ENCODE peak calls at places on chromosome 6, in four cellular contexts. A is GM20000, U is endothelial cell, X is HCT116. J is an unnamed sample.

GRCh38 chr6:3458706-3459421 is 2.0 kb upstream of the SLC22A23 start:
- DNase-seq in A (no peak), U (no peak), X (no peak), J (no peak)

GRCh38 chr6:112223070-112223861 is 31.1 kb downstream of the LAMA4 start:
- DNase-seq in A (no peak), U (no peak), X (no peak), J (no peak)

GRCh38 chr6:160347259-160348208 is 644 bp upstream of the SLC22A3 start:
- DNase-seq in A (no peak), U (peak; percentile 9), X (no peak), J (peak; percentile 27)

GRCh38 chr6:85006362-85006761 is 242.0 kb upstream of the TBX18 start:
- DNase-seq in A (no peak), U (no peak), X (no peak), J (no peak)

GRCh38 chr6:144778773-144779531 is 493.8 kb downstream of the UTRN start:
- DNase-seq in A (peak; percentile 5), U (no peak), X (no peak), J (no peak)

GRCh38 chr6:93418448-93419303 is 683 bp downstream of the EPHA7 start:
- DNase-seq in A (peak; percentile 37), U (peak; percentile 67), X (no peak), J (peak; percentile 80)

GRCh38 chr6:141464490-141464889 is 668.2 kb upstream of the GJE1 start:
- DNase-seq in A (peak; percentile 30), U (no peak), X (no peak), J (no peak)

GRCh38 chr6:136235233-136235564 is 14.9 kb downstream of the MTFR2 start:
- DNase-seq in A (no peak), U (no peak), X (no peak), J (no peak)

GRCh38 chr6:63458480-63459115 is 113.7 kb upstream of the LOC128125822 start:
- DNase-seq in A (no peak), U (no peak), X (no peak), J (no peak)

GRCh38 chr6:28583463-28583862 is 57.8 kb downstream of the GPX5 start:
- DNase-seq in A (no peak), U (no peak), X (no peak), J (no peak)

GRCh38 chr6:47076422-47077344 is 34.6 kb upstream of the ADGRF1 start:
- DNase-seq in A (no peak), U (no peak), X (no peak), J (no peak)

GRCh38 chr6:153207041-153207440 is 76.0 kb upstream of the RGS17 start:
- DNase-seq in A (no peak), U (no peak), X (no peak), J (no peak)

GRCh38 chr6:169498887-169499513 is 202.8 kb downstream of the WDR27 start:
- DNase-seq in A (no peak), U (no peak), X (no peak), J (no peak)

GRCh38 chr6:75275067-75275466 is 9.5 kb downstream of the TMEM30A start:
- DNase-seq in A (no peak), U (no peak), X (no peak), J (no peak)

GRCh38 chr6:30981942-30982772 is 1.4 kb upstream of the MUC21 start:
- DNase-seq in A (no peak), U (peak; percentile 7), X (no peak), J (no peak)
- TF ChIP-seq CTCF in A (no peak), U (no peak), X (peak; percentile 37), J (peak; percentile 16)

GRCh38 chr6:143060354-143060805 is 309 bp upstream of the AIG1 start:
- DNase-seq in A (peak; percentile 88), U (peak; percentile 73), X (peak; percentile 90), J (peak; percentile 75)
- TF ChIP-seq CTCF in A (peak; percentile 1), U (no peak), X (no peak), J (no peak)

DNA sequence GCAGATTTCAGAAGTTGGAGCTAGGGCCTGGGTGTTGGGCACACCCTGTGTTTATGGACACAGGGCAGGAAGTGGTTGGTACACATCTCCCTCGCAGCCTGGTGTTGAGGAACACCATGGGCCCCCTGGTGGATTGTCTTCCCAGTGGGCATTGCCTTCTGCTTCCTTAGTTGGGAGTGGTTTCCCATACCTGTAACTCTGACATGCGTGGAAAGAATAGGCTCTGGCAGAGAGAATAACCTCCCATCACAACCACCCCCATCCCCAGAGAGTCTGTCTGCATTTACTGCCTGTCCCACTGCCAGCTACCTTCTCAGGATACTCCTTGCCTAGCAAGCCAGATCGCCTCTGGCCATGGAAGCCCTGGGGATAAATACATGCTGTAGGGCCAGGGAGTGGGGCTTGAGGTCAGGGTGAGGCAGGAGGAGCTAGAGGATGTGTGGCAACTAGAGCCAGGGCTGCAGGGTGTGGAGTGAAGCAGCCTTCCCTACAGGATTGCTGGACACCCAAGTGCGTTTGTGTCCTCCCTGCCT is 14.7 kb downstream of the LRRC73 start:
- DNase-seq in A (no peak), U (no peak), X (no peak), J (no peak)
- TF ChIP-seq CTCF in A (peak; percentile 10), U (peak; percentile 18), X (peak; percentile 30), J (no peak)

DNA sequence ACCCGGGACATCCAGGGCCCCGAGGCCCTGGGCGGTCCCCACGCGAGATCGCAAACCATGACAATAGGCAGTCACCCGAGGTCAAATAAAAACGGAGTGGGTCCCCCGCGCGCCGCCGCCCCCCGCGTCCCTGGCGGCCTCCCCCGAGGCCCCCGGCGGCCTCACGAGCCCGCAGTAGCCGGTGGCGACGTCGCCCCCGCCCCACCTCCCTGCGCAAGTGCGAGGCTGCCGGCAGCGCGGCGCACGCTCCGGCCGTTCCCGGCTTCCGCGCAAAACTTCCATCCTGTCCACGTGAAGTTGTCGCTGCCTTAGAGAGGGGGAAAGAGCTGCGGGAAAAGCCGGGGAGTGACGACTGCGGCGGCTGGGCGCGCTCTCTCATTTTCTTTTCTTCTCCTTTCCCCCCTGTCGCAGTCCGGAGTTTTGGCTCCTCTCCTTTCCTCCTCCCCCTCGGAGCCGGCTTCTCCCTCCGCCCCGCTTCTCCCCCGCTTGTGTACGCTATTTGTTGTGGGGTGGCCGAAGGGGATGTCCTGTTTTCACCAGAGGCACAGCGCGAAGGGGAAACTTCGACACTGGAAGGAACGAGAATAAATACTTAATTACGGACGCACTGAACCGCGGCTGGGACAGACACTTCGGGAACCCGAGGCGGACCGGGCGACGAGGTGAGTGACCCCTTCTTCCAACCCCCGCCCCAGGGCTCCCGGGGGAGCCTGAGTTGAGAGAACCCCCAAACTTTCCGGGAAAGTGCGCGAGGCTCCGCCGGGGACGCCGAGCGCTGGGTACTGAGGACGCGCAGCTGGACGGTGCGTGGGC is at the start of gene EYA4:
- DNase-seq in A (no peak), U (peak; percentile 67), X (no peak), J (peak; percentile 36)
- TF ChIP-seq CTCF in A (no peak), U (no peak), X (no peak), J (no peak)

DNA sequence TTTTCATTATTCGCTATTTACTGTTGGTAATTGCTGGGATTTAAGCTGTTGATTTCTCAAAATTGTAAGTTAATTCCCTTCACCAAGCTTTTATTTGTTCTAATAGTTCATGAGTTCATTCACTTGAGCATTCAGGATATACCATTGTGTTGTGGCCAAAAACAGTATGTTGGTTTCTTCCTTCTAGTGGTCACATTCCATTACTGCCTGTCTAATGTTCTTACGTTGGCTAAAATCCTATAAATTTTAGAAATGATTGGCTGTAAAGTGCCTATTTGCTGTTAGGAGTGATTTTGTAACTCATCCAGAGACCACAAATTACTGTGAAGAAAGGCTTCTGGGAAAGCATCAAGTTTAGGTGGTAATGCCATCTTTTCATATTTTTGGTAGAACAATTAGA is 76.3 kb downstream of the FARS2 start:
- DNase-seq in A (no peak), U (no peak), X (no peak), J (no peak)
- TF ChIP-seq CTCF in A (no peak), U (peak; percentile 14), X (no peak), J (no peak)

GRCh38 chr6:156876302-156876701 is 99.1 kb downstream of the ARID1B start:
- DNase-seq in A (no peak), U (peak; percentile 51), X (no peak), J (peak; percentile 53)
- TF ChIP-seq CTCF in A (no peak), U (peak; percentile 32), X (peak; percentile 67), J (peak; percentile 17)

GRCh38 chr6:53546256-53546655 is 1.4 kb upstream of the GCLC start:
- DNase-seq in A (no peak), U (no peak), X (no peak), J (no peak)

GRCh38 chr6:53544050-53544499 is 826 bp downstream of the GCLC start:
- DNase-seq in A (peak; percentile 20), U (no peak), X (no peak), J (no peak)

GRCh38 chr6:53547166-53547814 is 2.4 kb upstream of the GCLC start:
- DNase-seq in A (no peak), U (no peak), X (no peak), J (no peak)

GRCh38 chr6:53543341-53544010 is 1.4 kb downstream of the GCLC start:
- DNase-seq in A (no peak), U (no peak), X (no peak), J (no peak)

GRCh38 chr6:53544500-53545308 is at the start of gene GCLC:
- DNase-seq in A (peak; percentile 92), U (peak; percentile 93), X (peak; percentile 93), J (peak; percentile 96)
- TF ChIP-seq CTCF in A (peak; percentile 59), U (peak; percentile 71), X (peak; percentile 41), J (peak; percentile 78)

GRCh38 chr6:109381007-109381746 is 1.1 kb downstream of the CD164 start:
- DNase-seq in A (peak; percentile 45), U (no peak), X (no peak), J (no peak)

GRCh38 chr6:109379706-109380105 is 2.6 kb downstream of the CD164 start:
- DNase-seq in A (no peak), U (no peak), X (no peak), J (no peak)

GRCh38 chr6:109382576-109383437 is 540 bp upstream of the CD164 start:
- DNase-seq in A (peak; percentile 92), U (peak; percentile 81), X (peak; percentile 89), J (peak; percentile 88)

GRCh38 chr6:109381747-109382575 is at the start of gene CD164:
- DNase-seq in A (peak; percentile 97), U (peak; percentile 92), X (peak; percentile 87), J (peak; percentile 96)

GRCh38 chr6:109383438-109383940 is 1.2 kb upstream of the CD164 start:
- DNase-seq in A (no peak), U (no peak), X (no peak), J (no peak)
- TF ChIP-seq CTCF in A (no peak), U (peak; percentile 48), X (no peak), J (peak; percentile 7)

J was measured in glutamatergic neuron.